ENCODE peak calls at places on chromosomes 16 and 17, in ten cellular contexts. Q, A, T, J, K, S, I, X, Y and M are unnamed samples.

GRCh38 chr17:50834786-50835562 is 412 bp upstream of the WFIKKN2 start:
- DNase-seq in Q (no peak), A (no peak), T (peak), J (peak), K (no peak), S (no peak), I (no peak), X (no peak), Y (no peak), M (no peak)

GRCh38 chr17:57264776-57265175 is 8.5 kb downstream of the MSI2 start:
- DNase-seq in Q (no peak), A (no peak), T (no peak), J (no peak), K (no peak), S (no peak), I (no peak), X (no peak), Y (no peak), M (no peak)

GRCh38 chr16:68999114-68999513 is 106.3 kb upstream of the HAS3 start:
- DNase-seq in Q (no peak), A (no peak), T (no peak), J (no peak), K (no peak), S (no peak), I (no peak), X (no peak), Y (no peak), M (no peak)

GRCh38 chr16:30666681-30667080 is 8.4 kb downstream of the FBRS start:
- DNase-seq in Q (no peak), A (no peak), T (no peak), J (peak), K (no peak), S (no peak), I (no peak), X (no peak), Y (no peak), M (no peak)

GRCh38 chr16:85998178-85998867 is 99.4 kb downstream of the IRF8 start:
- DNase-seq in Q (no peak), A (no peak), T (no peak), J (no peak), K (no peak), S (no peak), I (no peak), X (no peak), Y (no peak), M (no peak)

GRCh38 chr16:83045790-83046189 is 419.0 kb downstream of the CDH13 start:
- DNase-seq in Q (no peak), A (no peak), T (no peak), J (no peak), K (no peak), S (no peak), I (no peak), X (no peak), Y (no peak), M (no peak)

GRCh38 chr16:27463741-27464662 is 62.0 kb downstream of the IL21R start:
- DNase-seq in Q (no peak), A (peak), T (no peak), J (no peak), K (no peak), S (no peak), I (no peak), X (no peak), Y (no peak), M (no peak)

GRCh38 chr17:68803122-68803615 is 152.0 kb downstream of the ABCA8 start:
- DNase-seq in Q (no peak), A (no peak), T (no peak), J (no peak), K (no peak), S (no peak), I (no peak), X (no peak), Y (no peak), M (no peak)

GRCh38 chr16:67086829-67087228 is 22.9 kb upstream of the PHAF1 start:
- DNase-seq in Q (no peak), A (no peak), T (peak), J (no peak), K (no peak), S (no peak), I (no peak), X (no peak), Y (no peak), M (no peak)